ENCODE peak calls at places on chromosomes 12 and 14, in ten cellular contexts. One of them, this sample, is unnamed.

GRCh38 chr14:32078794-32079663 is 1.9 kb downstream of the ARHGAP5 start:
- DNase-seq in HS-27A: no peak
- DNase-seq in activated CD4-positive, alpha-beta T cell treated with anti-CD3 and anti-CD28 coated beads, Interleukin-2, amount 50 U/mL, for 4 hours: peak; percentile 21
- DNase-seq in stimulated activated CD4-positive, alpha-beta T cell treated with anti-CD3 and anti-CD28 coated beads, Interleukin-4, amount 100 ng/mL, for 4 hours: no peak
- DNase-seq in HTR-8/SVneo: no peak
- DNase-seq in foreskin keratinocyte: peak; percentile 71
- DNase-seq in fibroblast of lung: peak; percentile 73
- DNase-seq in renal cortical epithelial cell: peak; percentile 65
- DNase-seq in stimulated activated CD8-positive, alpha-beta memory T cell treated with anti-CD3 and anti-CD28 coated beads, Interleukin-7, amount 100 ng/mL, for 48 hours: no peak
- DNase-seq in activated CD4-positive, CD25-positive, alpha-beta regulatory T cell treated with anti-CD3 and anti-CD28 coated beads, Interleukin-2, amount 50 U/mL, for 72 hours: no peak
- DNase-seq in this sample: peak; percentile 16

GRCh38 chr12:120079352-120080042 is 37.1 kb downstream of the RAB35 start:
- DNase-seq in HS-27A: no peak
- DNase-seq in activated CD4-positive, alpha-beta T cell treated with anti-CD3 and anti-CD28 coated beads, Interleukin-2, amount 50 U/mL, for 4 hours: no peak
- DNase-seq in stimulated activated CD4-positive, alpha-beta T cell treated with anti-CD3 and anti-CD28 coated beads, Interleukin-4, amount 100 ng/mL, for 4 hours: no peak
- DNase-seq in HTR-8/SVneo: no peak
- DNase-seq in foreskin keratinocyte: peak; percentile 64
- DNase-seq in fibroblast of lung: no peak
- DNase-seq in renal cortical epithelial cell: no peak
- DNase-seq in stimulated activated CD8-positive, alpha-beta memory T cell treated with anti-CD3 and anti-CD28 coated beads, Interleukin-7, amount 100 ng/mL, for 48 hours: no peak
- DNase-seq in activated CD4-positive, CD25-positive, alpha-beta regulatory T cell treated with anti-CD3 and anti-CD28 coated beads, Interleukin-2, amount 50 U/mL, for 72 hours: no peak
- DNase-seq in this sample: no peak

GRCh38 chr12:59595557-59596231 is at the start of gene SLC16A7:
- DNase-seq in HS-27A: peak; percentile 62
- DNase-seq in activated CD4-positive, alpha-beta T cell treated with anti-CD3 and anti-CD28 coated beads, Interleukin-2, amount 50 U/mL, for 4 hours: peak; percentile 83
- DNase-seq in stimulated activated CD4-positive, alpha-beta T cell treated with anti-CD3 and anti-CD28 coated beads, Interleukin-4, amount 100 ng/mL, for 4 hours: peak; percentile 81
- DNase-seq in HTR-8/SVneo: peak; percentile 66
- DNase-seq in foreskin keratinocyte: peak; percentile 86
- DNase-seq in fibroblast of lung: peak; percentile 90
- DNase-seq in renal cortical epithelial cell: peak; percentile 66
- DNase-seq in stimulated activated CD8-positive, alpha-beta memory T cell treated with anti-CD3 and anti-CD28 coated beads, Interleukin-7, amount 100 ng/mL, for 48 hours: peak; percentile 81
- DNase-seq in activated CD4-positive, CD25-positive, alpha-beta regulatory T cell treated with anti-CD3 and anti-CD28 coated beads, Interleukin-2, amount 50 U/mL, for 72 hours: peak; percentile 78
- DNase-seq in this sample: peak; percentile 84

GRCh38 chr14:64946310-64947045 is 3.9 kb upstream of the GPX2 start:
- DNase-seq in HS-27A: no peak
- DNase-seq in activated CD4-positive, alpha-beta T cell treated with anti-CD3 and anti-CD28 coated beads, Interleukin-2, amount 50 U/mL, for 4 hours: no peak
- DNase-seq in stimulated activated CD4-positive, alpha-beta T cell treated with anti-CD3 and anti-CD28 coated beads, Interleukin-4, amount 100 ng/mL, for 4 hours: no peak
- DNase-seq in HTR-8/SVneo: no peak
- DNase-seq in foreskin keratinocyte: no peak
- DNase-seq in fibroblast of lung: no peak
- DNase-seq in renal cortical epithelial cell: no peak
- DNase-seq in stimulated activated CD8-positive, alpha-beta memory T cell treated with anti-CD3 and anti-CD28 coated beads, Interleukin-7, amount 100 ng/mL, for 48 hours: no peak
- DNase-seq in activated CD4-positive, CD25-positive, alpha-beta regulatory T cell treated with anti-CD3 and anti-CD28 coated beads, Interleukin-2, amount 50 U/mL, for 72 hours: no peak
- DNase-seq in this sample: no peak

GRCh38 chr12:46944104-46944503 is 118.3 kb upstream of the SLC38A4 start:
- DNase-seq in HS-27A: peak; percentile 69
- DNase-seq in activated CD4-positive, alpha-beta T cell treated with anti-CD3 and anti-CD28 coated beads, Interleukin-2, amount 50 U/mL, for 4 hours: no peak
- DNase-seq in stimulated activated CD4-positive, alpha-beta T cell treated with anti-CD3 and anti-CD28 coated beads, Interleukin-4, amount 100 ng/mL, for 4 hours: no peak
- DNase-seq in HTR-8/SVneo: no peak
- DNase-seq in foreskin keratinocyte: peak; percentile 74
- DNase-seq in fibroblast of lung: peak; percentile 82
- DNase-seq in renal cortical epithelial cell: peak; percentile 68
- DNase-seq in stimulated activated CD8-positive, alpha-beta memory T cell treated with anti-CD3 and anti-CD28 coated beads, Interleukin-7, amount 100 ng/mL, for 48 hours: no peak
- DNase-seq in activated CD4-positive, CD25-positive, alpha-beta regulatory T cell treated with anti-CD3 and anti-CD28 coated beads, Interleukin-2, amount 50 U/mL, for 72 hours: no peak
- DNase-seq in this sample: no peak

GRCh38 chr14:94372021-94372605 is 16.3 kb downstream of the SERPINA1 start:
- DNase-seq in HS-27A: no peak
- DNase-seq in activated CD4-positive, alpha-beta T cell treated with anti-CD3 and anti-CD28 coated beads, Interleukin-2, amount 50 U/mL, for 4 hours: no peak
- DNase-seq in stimulated activated CD4-positive, alpha-beta T cell treated with anti-CD3 and anti-CD28 coated beads, Interleukin-4, amount 100 ng/mL, for 4 hours: no peak
- DNase-seq in HTR-8/SVneo: no peak
- DNase-seq in foreskin keratinocyte: no peak
- DNase-seq in fibroblast of lung: no peak
- DNase-seq in renal cortical epithelial cell: no peak
- DNase-seq in stimulated activated CD8-positive, alpha-beta memory T cell treated with anti-CD3 and anti-CD28 coated beads, Interleukin-7, amount 100 ng/mL, for 48 hours: no peak
- DNase-seq in activated CD4-positive, CD25-positive, alpha-beta regulatory T cell treated with anti-CD3 and anti-CD28 coated beads, Interleukin-2, amount 50 U/mL, for 72 hours: peak; percentile 16
- DNase-seq in this sample: no peak

GRCh38 chr12:3148366-3149000 is 71.3 kb downstream of the TSPAN9 start:
- DNase-seq in HS-27A: no peak
- DNase-seq in activated CD4-positive, alpha-beta T cell treated with anti-CD3 and anti-CD28 coated beads, Interleukin-2, amount 50 U/mL, for 4 hours: no peak
- DNase-seq in stimulated activated CD4-positive, alpha-beta T cell treated with anti-CD3 and anti-CD28 coated beads, Interleukin-4, amount 100 ng/mL, for 4 hours: no peak
- DNase-seq in HTR-8/SVneo: no peak
- DNase-seq in foreskin keratinocyte: no peak
- DNase-seq in fibroblast of lung: no peak
- DNase-seq in renal cortical epithelial cell: no peak
- DNase-seq in stimulated activated CD8-positive, alpha-beta memory T cell treated with anti-CD3 and anti-CD28 coated beads, Interleukin-7, amount 100 ng/mL, for 48 hours: no peak
- DNase-seq in activated CD4-positive, CD25-positive, alpha-beta regulatory T cell treated with anti-CD3 and anti-CD28 coated beads, Interleukin-2, amount 50 U/mL, for 72 hours: no peak
- DNase-seq in this sample: no peak

GRCh38 chr12:86950043-86950838 is 694.0 kb upstream of the MGAT4C start:
- DNase-seq in HS-27A: no peak
- DNase-seq in activated CD4-positive, alpha-beta T cell treated with anti-CD3 and anti-CD28 coated beads, Interleukin-2, amount 50 U/mL, for 4 hours: no peak
- DNase-seq in stimulated activated CD4-positive, alpha-beta T cell treated with anti-CD3 and anti-CD28 coated beads, Interleukin-4, amount 100 ng/mL, for 4 hours: no peak
- DNase-seq in HTR-8/SVneo: no peak
- DNase-seq in foreskin keratinocyte: no peak
- DNase-seq in fibroblast of lung: no peak
- DNase-seq in renal cortical epithelial cell: peak; percentile 27
- DNase-seq in stimulated activated CD8-positive, alpha-beta memory T cell treated with anti-CD3 and anti-CD28 coated beads, Interleukin-7, amount 100 ng/mL, for 48 hours: no peak
- DNase-seq in activated CD4-positive, CD25-positive, alpha-beta regulatory T cell treated with anti-CD3 and anti-CD28 coated beads, Interleukin-2, amount 50 U/mL, for 72 hours: no peak
- DNase-seq in this sample: no peak

GRCh38 chr14:21631084-21631483 is 3.7 kb downstream of the OR10G2 start:
- DNase-seq in HS-27A: no peak
- DNase-seq in activated CD4-positive, alpha-beta T cell treated with anti-CD3 and anti-CD28 coated beads, Interleukin-2, amount 50 U/mL, for 4 hours: no peak
- DNase-seq in stimulated activated CD4-positive, alpha-beta T cell treated with anti-CD3 and anti-CD28 coated beads, Interleukin-4, amount 100 ng/mL, for 4 hours: no peak
- DNase-seq in HTR-8/SVneo: no peak
- DNase-seq in foreskin keratinocyte: peak; percentile 11
- DNase-seq in fibroblast of lung: no peak
- DNase-seq in renal cortical epithelial cell: peak; percentile 6
- DNase-seq in stimulated activated CD8-positive, alpha-beta memory T cell treated with anti-CD3 and anti-CD28 coated beads, Interleukin-7, amount 100 ng/mL, for 48 hours: no peak
- DNase-seq in activated CD4-positive, CD25-positive, alpha-beta regulatory T cell treated with anti-CD3 and anti-CD28 coated beads, Interleukin-2, amount 50 U/mL, for 72 hours: no peak
- DNase-seq in this sample: no peak

GRCh38 chr14:104031384-104031783 is 54.1 kb upstream of the ASPG start:
- DNase-seq in HS-27A: no peak
- DNase-seq in activated CD4-positive, alpha-beta T cell treated with anti-CD3 and anti-CD28 coated beads, Interleukin-2, amount 50 U/mL, for 4 hours: no peak
- DNase-seq in stimulated activated CD4-positive, alpha-beta T cell treated with anti-CD3 and anti-CD28 coated beads, Interleukin-4, amount 100 ng/mL, for 4 hours: no peak
- DNase-seq in HTR-8/SVneo: no peak
- DNase-seq in foreskin keratinocyte: no peak
- DNase-seq in fibroblast of lung: no peak
- DNase-seq in renal cortical epithelial cell: no peak
- DNase-seq in stimulated activated CD8-positive, alpha-beta memory T cell treated with anti-CD3 and anti-CD28 coated beads, Interleukin-7, amount 100 ng/mL, for 48 hours: no peak
- DNase-seq in activated CD4-positive, CD25-positive, alpha-beta regulatory T cell treated with anti-CD3 and anti-CD28 coated beads, Interleukin-2, amount 50 U/mL, for 72 hours: no peak
- DNase-seq in this sample: no peak

GRCh38 chr12:82124711-82125110 is 233.5 kb downstream of the CCDC59 start:
- DNase-seq in HS-27A: no peak
- DNase-seq in activated CD4-positive, alpha-beta T cell treated with anti-CD3 and anti-CD28 coated beads, Interleukin-2, amount 50 U/mL, for 4 hours: no peak
- DNase-seq in stimulated activated CD4-positive, alpha-beta T cell treated with anti-CD3 and anti-CD28 coated beads, Interleukin-4, amount 100 ng/mL, for 4 hours: no peak
- DNase-seq in HTR-8/SVneo: no peak
- DNase-seq in foreskin keratinocyte: peak; percentile 66
- DNase-seq in fibroblast of lung: peak; percentile 70
- DNase-seq in renal cortical epithelial cell: peak; percentile 77
- DNase-seq in stimulated activated CD8-positive, alpha-beta memory T cell treated with anti-CD3 and anti-CD28 coated beads, Interleukin-7, amount 100 ng/mL, for 48 hours: no peak
- DNase-seq in activated CD4-positive, CD25-positive, alpha-beta regulatory T cell treated with anti-CD3 and anti-CD28 coated beads, Interleukin-2, amount 50 U/mL, for 72 hours: no peak
- DNase-seq in this sample: no peak

GRCh38 chr12:39788235-39788634 is 168.6 kb upstream of the ABCD2 start:
- DNase-seq in HS-27A: no peak
- DNase-seq in activated CD4-positive, alpha-beta T cell treated with anti-CD3 and anti-CD28 coated beads, Interleukin-2, amount 50 U/mL, for 4 hours: no peak
- DNase-seq in stimulated activated CD4-positive, alpha-beta T cell treated with anti-CD3 and anti-CD28 coated beads, Interleukin-4, amount 100 ng/mL, for 4 hours: no peak
- DNase-seq in HTR-8/SVneo: no peak
- DNase-seq in foreskin keratinocyte: peak; percentile 46
- DNase-seq in fibroblast of lung: no peak
- DNase-seq in renal cortical epithelial cell: no peak
- DNase-seq in stimulated activated CD8-positive, alpha-beta memory T cell treated with anti-CD3 and anti-CD28 coated beads, Interleukin-7, amount 100 ng/mL, for 48 hours: no peak
- DNase-seq in activated CD4-positive, CD25-positive, alpha-beta regulatory T cell treated with anti-CD3 and anti-CD28 coated beads, Interleukin-2, amount 50 U/mL, for 72 hours: no peak
- DNase-seq in this sample: no peak

GRCh38 chr14:104048758-104049496 is 36.6 kb upstream of the ASPG start:
- DNase-seq in HS-27A: no peak
- DNase-seq in activated CD4-positive, alpha-beta T cell treated with anti-CD3 and anti-CD28 coated beads, Interleukin-2, amount 50 U/mL, for 4 hours: no peak
- DNase-seq in stimulated activated CD4-positive, alpha-beta T cell treated with anti-CD3 and anti-CD28 coated beads, Interleukin-4, amount 100 ng/mL, for 4 hours: no peak
- DNase-seq in HTR-8/SVneo: no peak
- DNase-seq in foreskin keratinocyte: peak; percentile 58
- DNase-seq in fibroblast of lung: peak; percentile 6
- DNase-seq in renal cortical epithelial cell: peak; percentile 96
- DNase-seq in stimulated activated CD8-positive, alpha-beta memory T cell treated with anti-CD3 and anti-CD28 coated beads, Interleukin-7, amount 100 ng/mL, for 48 hours: no peak
- DNase-seq in activated CD4-positive, CD25-positive, alpha-beta regulatory T cell treated with anti-CD3 and anti-CD28 coated beads, Interleukin-2, amount 50 U/mL, for 72 hours: no peak
- DNase-seq in this sample: no peak

GRCh38 chr12:55068416-55069010 is 48.7 kb downstream of the NEUROD4 start:
- DNase-seq in HS-27A: no peak
- DNase-seq in activated CD4-positive, alpha-beta T cell treated with anti-CD3 and anti-CD28 coated beads, Interleukin-2, amount 50 U/mL, for 4 hours: no peak
- DNase-seq in stimulated activated CD4-positive, alpha-beta T cell treated with anti-CD3 and anti-CD28 coated beads, Interleukin-4, amount 100 ng/mL, for 4 hours: no peak
- DNase-seq in HTR-8/SVneo: peak; percentile 42
- DNase-seq in foreskin keratinocyte: peak; percentile 47
- DNase-seq in fibroblast of lung: peak; percentile 33
- DNase-seq in renal cortical epithelial cell: peak; percentile 55
- DNase-seq in stimulated activated CD8-positive, alpha-beta memory T cell treated with anti-CD3 and anti-CD28 coated beads, Interleukin-7, amount 100 ng/mL, for 48 hours: no peak
- DNase-seq in activated CD4-positive, CD25-positive, alpha-beta regulatory T cell treated with anti-CD3 and anti-CD28 coated beads, Interleukin-2, amount 50 U/mL, for 72 hours: no peak
- DNase-seq in this sample: peak; percentile 12

GRCh38 chr12:108340037-108340436 is 926 bp upstream of the CMKLR1 start:
- DNase-seq in HS-27A: no peak
- DNase-seq in activated CD4-positive, alpha-beta T cell treated with anti-CD3 and anti-CD28 coated beads, Interleukin-2, amount 50 U/mL, for 4 hours: no peak
- DNase-seq in stimulated activated CD4-positive, alpha-beta T cell treated with anti-CD3 and anti-CD28 coated beads, Interleukin-4, amount 100 ng/mL, for 4 hours: no peak
- DNase-seq in HTR-8/SVneo: no peak
- DNase-seq in foreskin keratinocyte: no peak
- DNase-seq in fibroblast of lung: no peak
- DNase-seq in renal cortical epithelial cell: no peak
- DNase-seq in stimulated activated CD8-positive, alpha-beta memory T cell treated with anti-CD3 and anti-CD28 coated beads, Interleukin-7, amount 100 ng/mL, for 48 hours: no peak
- DNase-seq in activated CD4-positive, CD25-positive, alpha-beta regulatory T cell treated with anti-CD3 and anti-CD28 coated beads, Interleukin-2, amount 50 U/mL, for 72 hours: no peak
- DNase-seq in this sample: no peak

GRCh38 chr14:94028450-94028826 is 2.3 kb downstream of the OTUB2 start:
- DNase-seq in HS-27A: no peak
- DNase-seq in activated CD4-positive, alpha-beta T cell treated with anti-CD3 and anti-CD28 coated beads, Interleukin-2, amount 50 U/mL, for 4 hours: no peak
- DNase-seq in stimulated activated CD4-positive, alpha-beta T cell treated with anti-CD3 and anti-CD28 coated beads, Interleukin-4, amount 100 ng/mL, for 4 hours: no peak
- DNase-seq in HTR-8/SVneo: no peak
- DNase-seq in foreskin keratinocyte: peak; percentile 68
- DNase-seq in fibroblast of lung: peak; percentile 71
- DNase-seq in renal cortical epithelial cell: peak; percentile 28
- DNase-seq in stimulated activated CD8-positive, alpha-beta memory T cell treated with anti-CD3 and anti-CD28 coated beads, Interleukin-7, amount 100 ng/mL, for 48 hours: no peak
- DNase-seq in activated CD4-positive, CD25-positive, alpha-beta regulatory T cell treated with anti-CD3 and anti-CD28 coated beads, Interleukin-2, amount 50 U/mL, for 72 hours: no peak
- DNase-seq in this sample: no peak

GRCh38 chr12:10719482-10719881 is 3.6 kb downstream of the YBX3 start:
- DNase-seq in HS-27A: no peak
- DNase-seq in activated CD4-positive, alpha-beta T cell treated with anti-CD3 and anti-CD28 coated beads, Interleukin-2, amount 50 U/mL, for 4 hours: no peak
- DNase-seq in stimulated activated CD4-positive, alpha-beta T cell treated with anti-CD3 and anti-CD28 coated beads, Interleukin-4, amount 100 ng/mL, for 4 hours: no peak
- DNase-seq in HTR-8/SVneo: no peak
- DNase-seq in foreskin keratinocyte: peak; percentile 50
- DNase-seq in fibroblast of lung: peak; percentile 9
- DNase-seq in renal cortical epithelial cell: no peak
- DNase-seq in stimulated activated CD8-positive, alpha-beta memory T cell treated with anti-CD3 and anti-CD28 coated beads, Interleukin-7, amount 100 ng/mL, for 48 hours: no peak
- DNase-seq in activated CD4-positive, CD25-positive, alpha-beta regulatory T cell treated with anti-CD3 and anti-CD28 coated beads, Interleukin-2, amount 50 U/mL, for 72 hours: no peak
- DNase-seq in this sample: no peak

GRCh38 chr14:100623961-100624360 is 36.7 kb upstream of the BEGAIN start:
- DNase-seq in HS-27A: no peak
- DNase-seq in activated CD4-positive, alpha-beta T cell treated with anti-CD3 and anti-CD28 coated beads, Interleukin-2, amount 50 U/mL, for 4 hours: no peak
- DNase-seq in stimulated activated CD4-positive, alpha-beta T cell treated with anti-CD3 and anti-CD28 coated beads, Interleukin-4, amount 100 ng/mL, for 4 hours: no peak
- DNase-seq in HTR-8/SVneo: no peak
- DNase-seq in foreskin keratinocyte: no peak
- DNase-seq in fibroblast of lung: no peak
- DNase-seq in renal cortical epithelial cell: no peak
- DNase-seq in stimulated activated CD8-positive, alpha-beta memory T cell treated with anti-CD3 and anti-CD28 coated beads, Interleukin-7, amount 100 ng/mL, for 48 hours: no peak
- DNase-seq in activated CD4-positive, CD25-positive, alpha-beta regulatory T cell treated with anti-CD3 and anti-CD28 coated beads, Interleukin-2, amount 50 U/mL, for 72 hours: no peak
- DNase-seq in this sample: no peak

This sample was measured in stimulated activated naive CD8-positive, alpha-beta T cell treated with anti-CD3 and anti-CD28 coated beads, Interleukin-15, amount 100 ng/mL, for 72 hours.